ENCODE peak calls at places on chromosomes 2 and 18, in eight cellular contexts. E is aorta; K is CD4-positive, CD25-positive, alpha-beta regulatory T cell; N is cardiac muscle cell; D is ecto neural progenitor cell; M is HEK293T; U is NCI-H460; J is dorsolateral prefrontal cortex. C is an unnamed sample.

GRCh38 chr2:46177461-46178089 is 119.6 kb upstream of the EPAS1 start:
- DNase-seq in U (no peak), M (no peak), K (no peak), J (no peak), D (no peak), E (peak; percentile 24), N (peak; percentile 49), C (peak; percentile 59)

GRCh38 chr2:133788391-133788790 is 220.1 kb upstream of the NCKAP5 start:
- DNase-seq in J (no peak), M (no peak), E (no peak), D (no peak), K (no peak), U (no peak), N (no peak), C (no peak)

GRCh38 chr2:6944546-6944945 is 27.3 kb downstream of the RNF144A start:
- DNase-seq in E (no peak), U (no peak), J (no peak), M (no peak), D (no peak), N (no peak), K (no peak), C (no peak)

GRCh38 chr18:7071600-7071999 is 46.0 kb downstream of the LAMA1 start:
- DNase-seq in N (no peak), E (no peak), J (no peak), U (no peak), M (no peak), D (no peak), K (no peak), C (no peak)

GRCh38 chr2:236576978-236577377 is 7.4 kb downstream of the ACKR3 start:
- DNase-seq in N (no peak), E (no peak), K (no peak), M (no peak), U (no peak), D (no peak), J (no peak), C (no peak)

GRCh38 chr2:42196403-42197267 is 27.5 kb downstream of the EML4 start:
- DNase-seq in N (peak; percentile 82), U (peak; percentile 30), J (no peak), K (peak; percentile 13), M (peak; percentile 59), E (peak; percentile 60), D (no peak), C (peak; percentile 54)

GRCh38 chr18:13266208-13267100 is 47.9 kb downstream of the LDLRAD4 start:
- DNase-seq in N (no peak), D (peak; percentile 48), J (peak; percentile 47), K (no peak), E (peak; percentile 75), M (no peak), U (no peak), C (no peak)

GRCh38 chr18:36015629-36016028 is 43.1 kb downstream of the RMP24 start:
- DNase-seq in D (no peak), K (no peak), N (no peak), J (no peak), M (no peak), U (no peak), E (no peak), C (no peak)

GRCh38 chr2:10036095-10036879 is 7.1 kb upstream of the KLF11 start:
- DNase-seq in J (peak; percentile 86), E (peak; percentile 91), M (no peak), D (no peak), U (peak; percentile 27), K (peak; percentile 42), N (peak; percentile 77), C (peak; percentile 46)

GRCh38 chr2:150339282-150339681 is 148.2 kb downstream of the RND3 start:
- DNase-seq in E (no peak), M (no peak), U (no peak), D (no peak), N (peak; percentile 6), J (no peak), K (no peak), C (no peak)

GRCh38 chr2:28326873-28327495 is 65.7 kb upstream of the FOSL2 start:
- DNase-seq in M (no peak), J (no peak), U (no peak), D (peak; percentile 38), E (no peak), N (peak; percentile 57), K (no peak), C (no peak)

GRCh38 chr2:229777716-229778115 is 63.4 kb upstream of the DNER start:
- DNase-seq in U (no peak), K (no peak), E (no peak), M (no peak), J (no peak), D (no peak), N (no peak), C (no peak)

GRCh38 chr18:9535430-9535972 is 60.2 kb downstream of the RALBP1 start:
- DNase-seq in K (no peak), N (peak; percentile 87), E (peak; percentile 74), M (no peak), U (no peak), J (peak; percentile 60), D (no peak), C (no peak)

GRCh38 chr18:50955246-50955645 is 12.6 kb upstream of the ELAC1 start:
- DNase-seq in U (no peak), K (no peak), J (no peak), D (no peak), N (no peak), M (no peak), E (no peak), C (no peak)